ENCODE peak calls at places on chromosomes 16 and 17, in six cellular contexts. Y is GM12865; A is nephron progenitor cell; Z is stimulated activated CD8-positive, alpha-beta memory T cell treated with anti-CD3 and anti-CD28 coated beads, Interleukin-2, amount 100 ng/mL, for 1 hour; R is progenitor cell of endocrine pancreas; O is dermis blood vessel endothelial cell. E is an unnamed sample.

GRCh38 chr17:83194761-83195329 is 115.4 kb downstream of the METRNL start:
- DNase-seq in A (no peak), O (no peak), R (no peak), Z (no peak), Y (no peak), E (no peak)

GRCh38 chr17:47686276-47686635 is 7.7 kb upstream of the TBKBP1 start:
- DNase-seq in O (peak), R (no peak), Z (no peak), Y (no peak), A (no peak), E (no peak)

GRCh38 chr17:72878975-72879660 is 213.4 kb downstream of the SLC39A11 start:
- DNase-seq in Y (no peak), A (no peak), R (no peak), O (no peak), Z (no peak), E (no peak)

GRCh38 chr17:72399023-72399607 is 278.3 kb downstream of the SOX9 start:
- DNase-seq in A (no peak), R (no peak), Y (no peak), O (no peak), Z (no peak), E (no peak)

GRCh38 chr17:80559688-80560290 is 15.2 kb downstream of the RPTOR start:
- DNase-seq in R (no peak), Z (no peak), A (no peak), Y (no peak), O (no peak), E (no peak)

GRCh38 chr16:19165101-19165500 is 2.9 kb upstream of the SYT17 start:
- DNase-seq in O (no peak), R (no peak), Z (no peak), Y (no peak), A (no peak), E (no peak)

GRCh38 chr16:67327774-67328173 is 1.2 kb downstream of the LRRC36 start:
- DNase-seq in Y (no peak), A (no peak), O (no peak), R (no peak), Z (no peak), E (no peak)

GRCh38 chr17:19766421-19767270 is 18.5 kb upstream of the ALDH3A1 start:
- DNase-seq in O (peak), A (peak), Y (peak), Z (peak), R (peak), E (no peak)

GRCh38 chr16:70270176-70270575 is 18.4 kb upstream of the EXOSC6 start:
- DNase-seq in R (no peak), O (no peak), Y (no peak), A (no peak), Z (no peak), E (no peak)